ENCODE peak calls at places on chromosome 1, in five cellular contexts. A, W, H, G and O are unnamed samples. For H3K4me1, the result is how much of the 10 kb centered on the place peaks cover.

GRCh38 chr1:230104395-230105244 is 37.6 kb downstream of the GALNT2 start:
- DNase-seq in A (peak), W (peak), H (peak), G (peak), O (peak)

GRCh38 chr1:199226163-199226562 is 587.3 kb downstream of the PTPRC start:
- DNase-seq in A (no peak), W (no peak), H (no peak), G (no peak), O (no peak)

GRCh38 chr1:183739640-183740385 is 65.1 kb upstream of the RGL1 start:
- DNase-seq in A (no peak), W (no peak), H (no peak), G (no peak), O (peak)

GRCh38 chr1:27418326-27418761 is 25.9 kb downstream of the GPR3 start:
- DNase-seq in A (peak), W (peak), H (peak), G (no peak), O (peak)

GRCh38 chr1:225343618-225344017 is 84.2 kb downstream of the LBR start:
- DNase-seq in A (no peak), W (no peak), H (no peak), G (no peak), O (peak)

GRCh38 chr1:99171126-99171813 is 93.0 kb upstream of the PLPPR4 start:
- DNase-seq in A (no peak), W (peak), H (no peak), G (no peak), O (no peak)

GRCh38 chr1:32448773-32449456 is 16.0 kb upstream of the ZBTB8B start:
- DNase-seq in A (no peak), W (peak), H (no peak), G (no peak), O (peak)

GRCh38 chr1:228274452-228275153 is 66.8 kb downstream of the OBSCN start:
- DNase-seq in A (no peak), W (peak), H (no peak), G (peak), O (no peak)

GRCh38 chr1:116814935-116815334 is 60.7 kb downstream of the CD2 start:
- DNase-seq in A (no peak), W (no peak), H (no peak), G (no peak), O (no peak)

GRCh38 chr1:193192586-193192985 is 6.2 kb upstream of the B3GALT2 start:
- DNase-seq in A (no peak), W (no peak), H (no peak), G (peak), O (no peak)

GRCh38 chr1:109793486-109794318 is 30.0 kb upstream of the EPS8L3 start:
- DNase-seq in A (peak), W (peak), H (peak), G (no peak), O (no peak)

DNA sequence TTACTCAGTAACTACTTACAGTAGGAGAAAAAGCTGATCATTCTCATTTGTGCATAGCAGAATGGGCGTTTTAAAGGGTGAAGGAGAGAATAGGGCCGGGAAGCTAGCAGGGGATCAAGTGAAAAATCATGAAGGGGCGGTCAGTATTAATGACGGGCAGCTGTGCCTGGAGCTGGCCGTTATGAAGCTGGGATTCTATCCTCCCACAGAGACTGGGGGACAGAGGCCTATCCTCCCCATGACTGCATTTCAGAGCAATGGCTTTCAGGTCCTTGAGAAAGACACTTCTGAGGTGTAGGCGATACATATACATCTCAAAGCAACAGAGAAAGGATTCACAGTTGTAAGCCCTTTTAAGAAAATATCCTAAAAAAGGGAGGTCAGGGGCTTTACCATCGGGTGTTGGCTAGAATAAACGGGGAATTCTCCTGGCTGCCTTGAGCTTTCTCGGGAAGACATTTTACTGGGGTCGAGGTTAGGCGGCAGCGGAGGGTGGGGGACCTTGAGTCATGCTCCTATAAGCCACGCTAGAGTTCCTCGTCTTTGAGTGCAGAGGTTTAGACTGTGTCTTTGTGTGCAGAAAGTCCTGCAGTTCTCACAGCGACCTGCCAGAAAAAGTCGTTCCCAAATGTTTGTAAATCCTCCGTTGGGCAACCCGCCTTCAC is 564 bp upstream of the MTARC2 start:
- DNase-seq in A (no peak), W (no peak), H (no peak), G (no peak), O (peak)
- H3K4me3 ChIP-seq in A (peak), W (peak), H (peak), G (peak), O (peak)

DNA sequence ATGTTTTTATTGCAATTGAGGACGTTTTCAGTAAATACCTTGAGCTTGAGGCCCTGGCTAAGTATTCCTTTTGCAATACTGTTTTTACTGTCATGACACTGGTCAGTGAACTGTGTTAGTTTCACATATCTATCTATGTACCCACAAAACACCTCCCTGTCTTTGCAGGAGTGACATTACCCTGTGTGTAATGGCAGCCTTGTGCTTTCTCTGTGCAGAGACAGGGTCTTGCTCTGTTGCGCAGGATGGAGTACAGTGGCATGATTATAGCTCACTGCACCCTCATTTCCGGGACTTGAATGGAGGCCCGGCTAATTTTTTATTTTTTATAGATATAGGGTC is 8.9 kb downstream of the YBX1 start:
- DNase-seq in A (no peak), W (no peak), H (no peak), G (no peak), O (no peak)
- H3K4me1 ChIP-seq in A (under half), W (under half), H (under half), G (half or more), O (under half)

GRCh38 chr1:160453443-160453842 is 53.1 kb downstream of the VANGL2 start:
- DNase-seq in A (no peak), W (no peak), H (no peak), G (no peak), O (no peak)
- H3K4me3 ChIP-seq in A (no peak), W (no peak), H (no peak), G (no peak), O (no peak)

GRCh38 chr1:15900662-15901279 is 53.3 kb downstream of the SPEN start:
- DNase-seq in A (no peak), W (peak), H (no peak), G (no peak), O (no peak)
- H3K4me1 ChIP-seq in A (under half), W (under half), H (under half), G (under half), O (under half)

GRCh38 chr1:232629250-232630046 is 485 bp downstream of the SIPA1L2 start:
- DNase-seq in A (peak), W (peak), H (no peak), G (peak), O (no peak)
- H3K4me3 ChIP-seq in A (peak), W (peak), H (peak), G (peak), O (peak)

GRCh38 chr1:19313636-19313959 is 1.5 kb downstream of the SLC66A1 start:
- DNase-seq in A (no peak), W (no peak), H (no peak), G (no peak), O (no peak)

GRCh38 chr1:19312782-19313635 is 883 bp downstream of the SLC66A1 start:
- DNase-seq in A (no peak), W (no peak), H (no peak), G (no peak), O (no peak)

GRCh38 chr1:19311931-19312781 is at the start of the genes AKR7A2 and SLC66A1:
- DNase-seq in A (peak), W (peak), H (peak), G (peak), O (peak)

GRCh38 chr1:19315378-19316206 is 3.5 kb downstream of the SLC66A1 start:
- DNase-seq in A (no peak), W (no peak), H (no peak), G (no peak), O (no peak)

DNA sequence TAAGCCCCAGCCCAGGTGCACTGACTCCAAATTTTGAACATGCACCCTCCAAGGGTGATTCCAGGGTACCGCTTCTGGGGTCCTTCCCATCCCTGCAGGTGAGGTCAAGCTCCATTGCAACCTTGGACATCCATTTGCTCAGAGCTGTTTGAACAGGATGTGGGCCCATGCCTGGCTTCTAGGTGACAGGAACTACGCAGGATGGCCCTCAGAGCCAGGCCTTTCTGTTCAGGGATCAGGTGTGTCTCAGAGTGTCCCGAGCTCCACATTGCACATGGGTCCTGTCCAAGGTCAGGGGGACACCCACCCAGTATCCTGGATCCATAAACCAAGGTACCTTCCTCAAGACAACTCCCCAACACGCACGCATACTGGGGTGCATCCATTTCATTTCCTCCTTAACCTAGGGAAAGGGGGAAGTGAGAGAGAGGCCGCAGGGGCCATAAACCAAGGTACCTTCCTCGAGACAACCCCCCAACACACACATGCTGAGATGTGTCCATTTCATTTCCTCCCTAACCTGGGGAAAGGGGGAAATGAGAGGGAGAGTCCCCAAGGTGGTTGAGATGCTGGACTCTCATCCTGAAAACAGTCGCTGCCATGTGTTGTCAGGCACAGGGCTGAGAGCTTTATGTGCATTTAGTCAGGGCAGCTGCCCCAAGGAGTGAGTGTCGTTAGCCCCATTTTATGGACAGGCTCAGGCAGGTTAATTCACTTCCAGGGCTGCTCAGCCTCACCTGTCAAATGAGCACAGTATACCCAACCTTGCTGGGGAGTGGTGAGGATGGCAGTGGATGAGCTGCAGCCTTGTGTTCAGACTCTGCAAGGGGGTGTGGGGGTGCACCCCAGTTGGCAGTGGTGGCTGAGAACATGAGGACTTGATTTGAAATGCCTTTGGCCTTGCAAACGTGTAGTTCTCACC is 2.1 kb downstream of the SLC66A1 start:
- DNase-seq in A (no peak), W (no peak), H (no peak), G (no peak), O (no peak)
- H3K4me1 ChIP-seq in A (under half), W (under half), H (under half), G (half or more), O (under half)

GRCh38 chr1:59570524-59570923 is 244.2 kb upstream of the HOOK1 start:
- DNase-seq in A (no peak), W (no peak), H (no peak), G (no peak), O (no peak)
- H3K4me3 ChIP-seq in A (no peak), W (no peak), H (no peak), G (no peak), O (no peak)

GRCh38 chr1:58881471-58881994 is 97.7 kb upstream of the JUN start:
- DNase-seq in A (peak), W (peak), H (no peak), G (no peak), O (no peak)
- H3K4me1 ChIP-seq in A (under half), W (under half), H (under half), G (half or more), O (under half)

DNA sequence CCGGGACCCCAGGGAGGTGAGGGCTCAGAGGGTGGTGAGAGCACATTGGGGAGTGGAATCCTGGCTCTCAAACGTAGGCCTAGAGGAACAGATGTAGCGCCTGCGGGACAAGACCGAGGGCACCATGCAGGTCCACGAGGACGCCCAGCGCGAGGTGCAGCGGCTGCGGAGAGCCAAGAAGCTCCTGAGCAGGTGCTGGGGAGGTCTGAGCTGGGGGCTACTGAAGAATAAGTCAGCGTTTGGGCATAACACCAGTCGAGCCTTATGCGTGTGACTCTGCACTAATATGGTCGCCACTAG is 2.6 kb upstream of the NBPF3 start:
- DNase-seq in A (no peak), W (no peak), H (no peak), G (no peak), O (no peak)
- H3K4me3 ChIP-seq in A (no peak), W (no peak), H (peak), G (no peak), O (no peak)

GRCh38 chr1:53804791-53805505 is 33.1 kb downstream of the NDC1 start:
- DNase-seq in A (no peak), W (no peak), H (no peak), G (no peak), O (no peak)

GRCh38 chr1:53799141-53799540 is 39.0 kb downstream of the NDC1 start:
- DNase-seq in A (no peak), W (peak), H (no peak), G (no peak), O (no peak)

GRCh38 chr1:53804181-53804580 is 33.9 kb downstream of the NDC1 start:
- DNase-seq in A (no peak), W (no peak), H (no peak), G (no peak), O (no peak)

DNA sequence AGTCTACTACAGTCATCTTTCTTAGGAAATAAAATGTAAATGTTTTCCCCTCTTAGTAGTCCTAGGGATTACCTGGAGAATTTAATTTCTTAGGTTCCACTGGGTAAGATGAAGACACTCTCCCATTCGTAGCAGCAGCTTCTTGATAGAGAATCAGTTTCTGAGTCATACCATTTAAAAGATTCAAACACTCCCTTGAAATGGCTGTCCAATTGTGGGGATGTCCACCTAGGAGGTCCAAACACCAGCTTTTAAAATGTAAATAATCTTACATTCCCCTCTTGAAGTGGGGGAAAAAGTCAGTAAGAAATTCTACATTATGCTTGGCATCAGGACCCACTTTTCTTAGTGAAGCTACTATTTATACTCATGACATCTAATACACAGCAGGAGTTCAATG is 37.5 kb downstream of the NDC1 start:
- DNase-seq in A (no peak), W (no peak), H (no peak), G (no peak), O (no peak)
- H3K4me1 ChIP-seq in A (under half), W (under half), H (under half), G (under half), O (under half)